ENCODE peak calls at places on chromosome 7, in eight cellular contexts. V is effector memory CD8-positive, alpha-beta T cell; W is RCC 7860; P is globus pallidus; U is ELR; B is GM12865; Z is left lung; E is stomach. G is an unnamed sample.

GRCh38 chr7:93402944-93403343 is 170.8 kb downstream of the VPS50 start:
- DNase-seq in V (no peak), W (no peak), P (no peak), U (no peak), B (no peak), Z (no peak), E (no peak), G (no peak)

GRCh38 chr7:123643495-123644428 is 11.9 kb upstream of the LMOD2 start:
- DNase-seq in V (no peak), W (no peak), P (no peak), U (peak; percentile 62), B (no peak), Z (no peak), E (no peak), G (no peak)

GRCh38 chr7:71131753-71132520 is at the start of gene GALNT17:
- DNase-seq in V (no peak), W (no peak), P (no peak), U (no peak), B (no peak), Z (no peak), E (no peak), G (no peak)

GRCh38 chr7:16648551-16648950 is 2.6 kb downstream of the BZW2 start:
- DNase-seq in V (no peak), W (no peak), P (no peak), U (no peak), B (no peak), Z (peak; percentile 40), E (no peak), G (no peak)

GRCh38 chr7:149735779-149736477 is 37.5 kb downstream of the ZNF467 start:
- DNase-seq in V (no peak), W (no peak), P (no peak), U (no peak), B (no peak), Z (no peak), E (no peak), G (no peak)

GRCh38 chr7:51019231-51019844 is 236.6 kb upstream of the GRB10 start:
- DNase-seq in V (no peak), W (peak; percentile 84), P (no peak), U (peak; percentile 53), B (no peak), Z (no peak), E (no peak), G (peak; percentile 26)

GRCh38 chr7:113751547-113751946 is 167.3 kb downstream of the PPP1R3A start:
- DNase-seq in V (no peak), W (no peak), P (no peak), U (no peak), B (no peak), Z (no peak), E (no peak), G (no peak)

GRCh38 chr7:90212149-90212495 is 582 bp downstream of the STEAP2 start:
- DNase-seq in V (no peak), W (no peak), P (no peak), U (no peak), B (no peak), Z (no peak), E (no peak), G (no peak)

GRCh38 chr7:37592366-37592765 is 91.2 kb upstream of the GPR141 start:
- DNase-seq in V (no peak), W (no peak), P (no peak), U (no peak), B (peak; percentile 29), Z (no peak), E (no peak), G (no peak)

GRCh38 chr7:100400656-100401055 is 27.4 kb downstream of the PILRA start:
- DNase-seq in V (no peak), W (no peak), P (no peak), U (peak; percentile 32), B (peak; percentile 48), Z (no peak), E (no peak), G (no peak)

GRCh38 chr7:45582136-45582742 is 8.1 kb downstream of the ADCY1 start:
- DNase-seq in V (no peak), W (no peak), P (no peak), U (no peak), B (no peak), Z (no peak), E (peak; percentile 26), G (peak; percentile 68)

GRCh38 chr7:18495412-18496335 is at the start of gene HDAC9:
- DNase-seq in V (no peak), W (no peak), P (peak; percentile 92), U (peak; percentile 72), B (peak; percentile 82), Z (no peak), E (no peak), G (no peak)

GRCh38 chr7:70700055-70700934 is 431.6 kb upstream of the GALNT17 start:
- DNase-seq in V (no peak), W (no peak), P (no peak), U (no peak), B (no peak), Z (no peak), E (no peak), G (no peak)

GRCh38 chr7:39016609-39017008 is 38.9 kb downstream of the POU6F2 start:
- DNase-seq in V (no peak), W (no peak), P (no peak), U (no peak), B (no peak), Z (peak; percentile 63), E (peak; percentile 35), G (no peak)

GRCh38 chr7:22896917-22897316 is 74.3 kb upstream of the TOMM7 start:
- DNase-seq in V (no peak), W (no peak), P (no peak), U (no peak), B (no peak), Z (no peak), E (no peak), G (no peak)

GRCh38 chr7:111855161-111855841 is 293.0 kb upstream of the IMMP2L start:
- DNase-seq in V (no peak), W (peak; percentile 38), P (peak; percentile 74), U (peak; percentile 73), B (peak; percentile 59), Z (no peak), E (peak; percentile 27), G (no peak)

GRCh38 chr7:128974241-128974934 is 36.7 kb downstream of the IRF5 start:
- DNase-seq in V (no peak), W (peak; percentile 81), P (no peak), U (no peak), B (no peak), Z (no peak), E (no peak), G (no peak)

GRCh38 chr7:79272066-79272669 is 181.3 kb downstream of the MAGI2 start:
- DNase-seq in V (no peak), W (peak; percentile 45), P (no peak), U (peak; percentile 67), B (peak; percentile 24), Z (no peak), E (no peak), G (no peak)

GRCh38 chr7:132078891-132079735 is 497.2 kb downstream of the PLXNA4 start:
- DNase-seq in V (no peak), W (no peak), P (no peak), U (no peak), B (no peak), Z (no peak), E (no peak), G (no peak)

GRCh38 chr7:156450473-156450872 is 190.1 kb upstream of the RNF32 start:
- DNase-seq in V (no peak), W (no peak), P (no peak), U (no peak), B (no peak), Z (no peak), E (no peak), G (peak; percentile 60)

GRCh38 chr7:27899601-27900000 is 159.6 kb downstream of the TAX1BP1 start:
- DNase-seq in V (no peak), W (peak; percentile 41), P (no peak), U (peak; percentile 11), B (no peak), Z (no peak), E (no peak), G (no peak)

GRCh38 chr7:25073451-25073850 is 51.6 kb downstream of the CYCS start:
- DNase-seq in V (no peak), W (no peak), P (no peak), U (peak; percentile 46), B (no peak), Z (no peak), E (no peak), G (no peak)

GRCh38 chr7:90213521-90213920 is 2.0 kb downstream of the STEAP2 start:
- DNase-seq in V (no peak), W (no peak), P (no peak), U (no peak), B (no peak), Z (no peak), E (no peak), G (no peak)

GRCh38 chr7:129160161-129160911 is 15.8 kb downstream of the TSPAN33 start:
- DNase-seq in V (no peak), W (no peak), P (no peak), U (no peak), B (peak; percentile 50), Z (no peak), E (no peak), G (no peak)

GRCh38 chr7:89029864-89030263 is 234.3 kb upstream of the TEX47 start:
- DNase-seq in V (no peak), W (no peak), P (no peak), U (no peak), B (no peak), Z (no peak), E (no peak), G (no peak)

GRCh38 chr7:47580811-47581331 is 1.0 kb downstream of the TNS3 start:
- DNase-seq in V (no peak), W (no peak), P (no peak), U (peak; percentile 62), B (no peak), Z (no peak), E (no peak), G (no peak)

GRCh38 chr7:47337531-47337930 is 244.4 kb downstream of the TNS3 start:
- DNase-seq in V (no peak), W (no peak), P (no peak), U (peak; percentile 36), B (peak; percentile 53), Z (no peak), E (peak; percentile 27), G (no peak)